ENCODE peak calls at places on chromosome 11, in seven cellular contexts. U is GM23338, N is lower lobe of right lung, E is A673, I is neuronal stem cell, Q is adrenal gland, V is WERI-Rb-1. Y is an unnamed sample. For H3K27me3, the result is how much of the 10 kb centered on the place peaks cover.

GRCh38 chr11:22165799-22166548 is 26.9 kb upstream of the ANO5 start:
- DNase-seq in U (no peak), N (no peak), E (no peak), I (no peak), Q (no peak), V (no peak), Y (no peak)

GRCh38 chr11:43366597-43367121 is 7.9 kb downstream of the TTC17 start:
- DNase-seq in U (no peak), N (no peak), E (peak), I (no peak), Q (no peak), V (no peak), Y (peak)

GRCh38 chr11:119188067-119188466 is 2.8 kb downstream of the NHERF4 start:
- DNase-seq in U (no peak), N (peak), E (no peak), I (no peak), Q (no peak), V (no peak), Y (no peak)

GRCh38 chr11:61609000-61609969 is 28.4 kb upstream of the SYT7 start:
- DNase-seq in U (no peak), N (no peak), E (no peak), I (no peak), Q (no peak), V (peak), Y (no peak)

GRCh38 chr11:79430280-79430679 is 10.6 kb downstream of the TENM4 start:
- DNase-seq in U (peak), N (no peak), E (no peak), I (no peak), Q (no peak), V (no peak), Y (no peak)

GRCh38 chr11:117796456-117797428 is at the start of gene DSCAML1:
- DNase-seq in U (peak), N (no peak), E (peak), I (no peak), Q (no peak), V (peak), Y (no peak)

GRCh38 chr11:8249482-8249881 is 14.2 kb downstream of the LMO1 start:
- DNase-seq in U (no peak), N (no peak), E (no peak), I (no peak), Q (peak), V (no peak), Y (no peak)

GRCh38 chr11:65459552-65459951 is 37.0 kb downstream of the NEAT1 start:
- DNase-seq in U (peak), N (no peak), E (no peak), I (no peak), Q (no peak), V (no peak), Y (no peak)

GRCh38 chr11:61880454-61880853 is 10.9 kb downstream of the FADS3 start:
- DNase-seq in U (no peak), N (no peak), E (no peak), I (no peak), Q (no peak), V (no peak), Y (no peak)

GRCh38 chr11:119306373-119306890 is 10.5 kb downstream of the MCAM start:
- DNase-seq in U (no peak), N (no peak), E (no peak), I (no peak), Q (peak), V (no peak), Y (no peak)

GRCh38 chr11:66904055-66904454 is 47.2 kb downstream of the LRFN4 start:
- DNase-seq in U (no peak), N (no peak), E (no peak), I (no peak), Q (no peak), V (no peak), Y (no peak)

GRCh38 chr11:33893711-33894401 is 2.0 kb upstream of the LMO2 start:
- DNase-seq in U (no peak), N (no peak), E (no peak), I (no peak), Q (peak), V (peak), Y (no peak)

GRCh38 chr11:124762077-124762623 is at the start of gene ESAM:
- DNase-seq in U (peak), N (peak), E (no peak), I (no peak), Q (no peak), V (peak), Y (no peak)

GRCh38 chr11:35822815-35823495 is 120.9 kb upstream of the LDLRAD3 start:
- DNase-seq in U (no peak), N (no peak), E (peak), I (no peak), Q (no peak), V (no peak), Y (peak)

GRCh38 chr11:19173964-19174638 is 27.7 kb downstream of the CSRP3 start:
- DNase-seq in U (no peak), N (no peak), E (no peak), I (no peak), Q (no peak), V (no peak), Y (no peak)

GRCh38 chr11:73219396-73220285 is 1.6 kb downstream of the P2RY2 start:
- DNase-seq in U (no peak), N (peak), E (no peak), I (no peak), Q (no peak), V (no peak), Y (no peak)

GRCh38 chr11:79336740-79337517 is 103.9 kb downstream of the TENM4 start:
- DNase-seq in U (no peak), N (no peak), E (no peak), I (no peak), Q (no peak), V (no peak), Y (no peak)

GRCh38 chr11:93652161-93652597 is 9.3 kb upstream of the CEP295 start:
- DNase-seq in U (peak), N (no peak), E (peak), I (peak), Q (no peak), V (peak), Y (peak)

GRCh38 chr11:46658259-46658658 is 40.9 kb downstream of the ATG13 start:
- DNase-seq in U (no peak), N (no peak), E (no peak), I (no peak), Q (peak), V (no peak), Y (no peak)

GRCh38 chr11:14971865-14972580 is at the start of gene CALCA:
- DNase-seq in U (peak), N (no peak), E (peak), I (no peak), Q (no peak), V (no peak), Y (no peak)

GRCh38 chr11:122264121-122264520 is 148.1 kb upstream of the BLID start:
- DNase-seq in U (no peak), N (no peak), E (no peak), I (no peak), Q (no peak), V (no peak), Y (peak)

GRCh38 chr11:46615756-46616155 is 1.3 kb downstream of the HARBI1 start:
- DNase-seq in U (no peak), N (no peak), E (no peak), I (no peak), Q (peak), V (no peak), Y (no peak)

GRCh38 chr11:7348432-7349298 is 97.0 kb downstream of the SYT9 start:
- DNase-seq in U (peak), N (no peak), E (peak), I (no peak), Q (no peak), V (peak), Y (no peak)

GRCh38 chr11:112589132-112589531 is 328.5 kb upstream of the PLET1 start:
- DNase-seq in U (no peak), N (no peak), E (no peak), I (no peak), Q (no peak), V (no peak), Y (no peak)

GRCh38 chr11:27296406-27296994 is 66.5 kb downstream of the CCDC34 start:
- DNase-seq in U (peak), N (no peak), E (peak), I (no peak), Q (no peak), V (no peak), Y (peak)

GRCh38 chr11:66264893-66265292 is 3.5 kb upstream of the RAB1B start:
- DNase-seq in U (peak), N (no peak), E (peak), I (no peak), Q (no peak), V (peak), Y (no peak)

GRCh38 chr11:119590651-119591308 is 138.2 kb downstream of the NECTIN1 start:
- DNase-seq in U (peak), N (no peak), E (peak), I (peak), Q (no peak), V (no peak), Y (no peak)

GRCh38 chr11:42098075-42098474 is 638.6 kb upstream of the LRRC4C start:
- DNase-seq in U (no peak), N (no peak), E (no peak), I (no peak), Q (no peak), V (no peak), Y (no peak)

GRCh38 chr11:87967459-87967858 is 207.8 kb downstream of the RAB38 start:
- DNase-seq in U (peak), N (no peak), E (no peak), I (peak), Q (no peak), V (no peak), Y (no peak)

DNA sequence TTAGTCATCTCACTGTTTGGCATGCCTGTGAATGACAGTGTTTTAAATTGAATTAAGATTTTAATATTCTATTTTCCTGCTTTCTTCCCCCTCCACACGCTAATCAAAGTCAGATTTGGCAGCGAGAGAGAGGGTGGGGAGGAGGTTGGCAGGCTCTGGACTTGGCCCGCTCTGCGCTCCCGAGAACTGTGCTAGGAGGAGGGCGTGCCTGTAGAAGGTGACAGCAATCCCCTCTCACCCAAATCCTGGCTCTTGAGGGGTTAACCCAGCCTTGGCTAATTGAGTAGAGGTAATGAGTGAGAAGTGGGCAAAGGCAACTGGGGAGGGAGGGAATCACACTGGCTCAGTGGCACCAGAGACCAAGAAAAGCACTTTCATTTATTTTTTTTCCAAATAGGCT is 42.2 kb downstream of the BUD13 start:
- DNase-seq in U (no peak), N (no peak), E (no peak), I (no peak), Q (peak), V (no peak), Y (no peak)
- H3K27me3 ChIP-seq in U (under half), N (under half), E (under half), I (under half), Q (under half), V (under half), Y (under half)

GRCh38 chr11:1391165-1392010 is 1.7 kb downstream of the BRSK2 start:
- DNase-seq in U (peak), N (no peak), E (peak), I (no peak), Q (peak), V (peak), Y (no peak)
- H3K27me3 ChIP-seq in U (under half), N (under half), E (under half), I (under half), Q (under half), V (under half), Y (under half)

DNA sequence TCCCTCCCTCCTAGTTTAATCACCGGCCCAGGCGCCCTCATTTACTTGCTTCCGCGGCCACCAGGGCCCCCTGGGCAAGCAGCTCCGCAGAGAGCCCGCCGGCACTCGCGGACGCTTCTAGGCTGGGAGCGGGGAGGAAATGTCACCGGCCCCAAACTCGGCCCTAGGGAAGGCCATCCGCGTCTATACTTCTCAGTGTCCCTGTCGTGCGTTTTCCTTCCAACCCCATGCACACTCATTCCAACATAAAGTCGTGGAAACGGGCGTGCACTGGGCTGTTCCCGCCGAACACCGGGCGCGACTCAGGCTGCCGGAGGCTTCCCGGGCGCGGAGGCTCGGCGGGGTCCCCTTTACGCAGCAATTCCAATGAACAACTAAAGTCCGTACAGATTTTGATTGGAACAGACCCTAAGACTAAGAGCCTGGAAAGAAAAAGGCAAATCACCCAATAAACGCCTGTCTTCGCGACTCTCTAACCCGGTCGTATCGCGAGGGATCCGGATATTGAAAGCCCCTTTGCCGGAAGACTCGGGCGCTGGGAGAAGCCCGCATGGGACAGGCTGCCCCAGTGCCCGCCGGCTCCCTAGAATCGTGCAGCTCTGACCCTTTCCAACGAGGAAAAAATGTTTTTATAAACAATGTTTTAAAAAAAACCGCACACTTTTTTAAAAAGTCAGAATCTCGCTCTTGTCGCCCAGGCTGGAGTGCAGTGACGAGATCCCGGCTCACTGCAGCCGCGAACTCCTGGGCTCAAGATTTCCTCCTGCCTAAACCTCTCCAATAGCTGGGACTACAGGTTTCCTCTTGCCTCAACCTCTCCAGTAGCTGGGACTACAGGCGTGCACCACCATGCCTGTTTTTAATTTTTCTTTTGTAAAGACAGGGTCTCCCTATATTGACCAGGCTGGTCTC is 1.3 kb upstream of the BARX2 start:
- DNase-seq in U (peak), N (no peak), E (peak), I (peak), Q (no peak), V (no peak), Y (no peak)
- H3K27me3 ChIP-seq in U (half or more), N (half or more), E (under half), I (half or more), Q (half or more), V (half or more), Y (under half)

GRCh38 chr11:1053121-1053901 is 16.8 kb upstream of the MUC6 start:
- DNase-seq in U (no peak), N (peak), E (peak), I (no peak), Q (no peak), V (peak), Y (peak)

GRCh38 chr11:1050581-1051355 is 14.2 kb upstream of the MUC6 start:
- DNase-seq in U (peak), N (peak), E (peak), I (peak), Q (peak), V (peak), Y (peak)

GRCh38 chr11:1049911-1050580 is 13.5 kb upstream of the MUC6 start:
- DNase-seq in U (no peak), N (no peak), E (no peak), I (no peak), Q (no peak), V (no peak), Y (peak)

GRCh38 chr11:1052133-1053011 is 15.9 kb upstream of the MUC6 start:
- DNase-seq in U (no peak), N (peak), E (no peak), I (no peak), Q (no peak), V (peak), Y (peak)

DNA sequence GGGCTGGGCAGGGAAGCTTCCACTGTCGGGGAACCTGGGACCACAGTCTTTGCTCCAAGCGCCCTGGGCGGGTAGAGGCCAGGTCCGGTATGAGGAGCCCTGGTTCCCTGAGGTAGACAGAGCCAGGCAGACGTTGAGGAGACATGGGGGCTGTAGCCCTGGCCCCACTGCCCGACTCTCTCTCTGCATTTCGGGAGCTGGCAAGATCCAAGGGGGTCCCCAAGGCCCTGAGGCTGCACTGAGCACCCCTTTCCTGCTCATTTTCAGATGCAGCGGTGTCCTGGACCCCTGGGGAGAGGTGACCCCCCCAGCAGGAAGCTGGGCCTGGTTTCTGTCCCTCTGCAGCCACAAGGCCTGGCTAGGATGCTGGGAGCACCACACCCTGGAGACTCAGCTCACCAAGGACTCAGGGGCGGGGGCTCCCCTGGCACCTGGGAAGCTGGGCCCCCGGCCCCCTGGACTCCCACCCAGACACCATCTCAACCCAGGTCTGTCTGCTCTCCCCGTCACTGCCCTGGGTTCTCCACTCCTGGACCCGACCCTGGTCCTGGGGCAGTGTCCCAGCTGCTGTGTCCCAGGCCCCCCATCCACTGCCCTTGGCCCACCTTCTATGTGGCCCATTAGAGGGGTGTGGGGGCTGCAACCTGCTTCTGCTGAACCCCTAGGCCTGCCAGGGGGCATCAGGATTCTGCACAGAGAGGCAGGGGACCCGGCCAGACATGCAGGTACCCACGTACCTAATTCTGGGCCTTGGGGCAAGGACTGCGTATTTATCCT is 15.0 kb upstream of the MUC6 start:
- DNase-seq in U (no peak), N (peak), E (no peak), I (no peak), Q (no peak), V (no peak), Y (peak)
- H3K27me3 ChIP-seq in U (under half), N (half or more), E (under half), I (under half), Q (under half), V (under half), Y (under half)

DNA sequence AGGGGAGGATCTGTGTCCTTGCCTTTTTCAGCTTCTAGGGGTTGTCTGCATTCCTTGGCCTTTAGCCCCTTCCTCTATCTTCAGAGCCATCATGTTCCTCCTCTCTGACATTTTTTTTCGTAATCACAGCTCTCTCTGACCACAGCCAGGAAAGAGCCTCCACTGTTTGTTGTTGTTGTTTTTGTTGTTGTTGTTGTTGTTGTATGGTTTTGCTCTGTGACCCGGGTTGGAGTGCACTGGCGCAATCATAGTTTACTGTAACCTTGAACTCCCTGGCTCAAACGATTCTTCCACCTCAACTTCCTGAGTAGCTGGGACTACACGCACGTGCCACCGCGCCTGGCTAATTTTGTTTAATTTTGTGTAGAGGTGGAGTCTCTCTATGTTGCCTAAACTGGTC is 55.3 kb upstream of the KCNQ1OT1 start:
- DNase-seq in U (no peak), N (peak), E (no peak), I (no peak), Q (no peak), V (no peak), Y (no peak)
- H3K27me3 ChIP-seq in U (half or more), N (under half), E (under half), I (under half), Q (under half), V (under half), Y (under half)

GRCh38 chr11:126732981-126733380 is 267.6 kb downstream of the KIRREL3 start:
- DNase-seq in U (no peak), N (no peak), E (no peak), I (no peak), Q (no peak), V (no peak), Y (no peak)

GRCh38 chr11:126736682-126737404 is 263.7 kb downstream of the KIRREL3 start:
- DNase-seq in U (no peak), N (no peak), E (no peak), I (no peak), Q (no peak), V (no peak), Y (no peak)

GRCh38 chr11:126734752-126735151 is 265.8 kb downstream of the KIRREL3 start:
- DNase-seq in U (no peak), N (no peak), E (no peak), I (no peak), Q (no peak), V (no peak), Y (no peak)

GRCh38 chr11:126731526-126731925 is 269.0 kb downstream of the KIRREL3 start:
- DNase-seq in U (no peak), N (no peak), E (no peak), I (no peak), Q (no peak), V (peak), Y (no peak)

GRCh38 chr11:126733685-126734084 is 266.9 kb downstream of the KIRREL3 start:
- DNase-seq in U (no peak), N (no peak), E (no peak), I (no peak), Q (no peak), V (no peak), Y (no peak)
- H3K27me3 ChIP-seq in U (under half), N (under half), E (under half), I (under half), Q (under half), V (under half), Y (under half)

GRCh38 chr11:128685383-128686044 is 8.4 kb upstream of the FLI1 start:
- DNase-seq in U (peak), N (no peak), E (no peak), I (no peak), Q (no peak), V (no peak), Y (no peak)

GRCh38 chr11:128686045-128686741 is 7.7 kb upstream of the FLI1 start:
- DNase-seq in U (peak), N (no peak), E (no peak), I (no peak), Q (no peak), V (no peak), Y (no peak)

GRCh38 chr11:128684582-128685382 is 9.1 kb upstream of the FLI1 start:
- DNase-seq in U (peak), N (peak), E (no peak), I (no peak), Q (no peak), V (no peak), Y (no peak)

GRCh38 chr11:128678017-128678416 is 15.9 kb upstream of the FLI1 start:
- DNase-seq in U (no peak), N (no peak), E (no peak), I (no peak), Q (no peak), V (no peak), Y (no peak)

DNA sequence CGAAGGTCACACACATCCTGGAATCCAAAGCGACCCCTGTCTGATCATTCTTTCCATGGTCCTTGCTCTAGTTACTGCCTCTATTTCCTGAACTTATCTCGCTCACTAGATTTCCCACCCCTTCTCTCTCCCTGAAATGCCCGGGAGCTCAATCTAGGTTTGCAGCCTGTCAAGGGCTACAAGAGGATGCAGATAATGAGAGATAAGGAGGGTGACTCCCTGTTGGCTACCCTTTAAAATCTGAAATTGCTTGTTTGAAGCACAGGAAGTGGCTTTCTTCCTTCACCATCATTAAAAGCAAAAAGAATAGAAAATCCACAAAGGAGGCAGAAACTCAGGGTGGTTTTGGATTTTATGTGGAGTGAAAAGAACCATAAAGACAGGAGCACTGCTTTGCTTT is 13.0 kb upstream of the FLI1 start:
- DNase-seq in U (no peak), N (no peak), E (no peak), I (no peak), Q (no peak), V (no peak), Y (no peak)
- H3K27me3 ChIP-seq in U (half or more), N (under half), E (half or more), I (under half), Q (under half), V (under half), Y (under half)